ENCODE peak calls at places on chromosomes 7 and 10, in ten cellular contexts. I is B cell; E is stimulated activated CD8-positive, alpha-beta memory T cell treated with anti-CD3 and anti-CD28 coated beads, Interleukin-7, amount 100 ng/mL, for 48 hours; O is hippocampal formation; A is WTC11; T is upper lobe of left lung; C is neural crest cell; L is NCI-H1048; F is neural progenitor cell; K is HEK293T. N is an unnamed sample.
A peak's percentile ranks its signal among the peaks of the same experiment; 100 is the strongest.

GRCh38 chr7:127976056-127976455 is 55.2 kb downstream of the LRRC4 start:
- DNase-seq in E (no peak), I (no peak), K (no peak), O (no peak), A (no peak), C (peak; percentile 9), L (no peak), F (peak; percentile 77), T (peak; percentile 36), N (no peak)

GRCh38 chr7:16668978-16669377 is 23.0 kb downstream of the BZW2 start:
- DNase-seq in T (no peak), O (no peak), L (no peak), C (no peak), K (no peak), A (no peak), F (no peak), I (no peak), E (no peak), N (no peak)

GRCh38 chr7:4123823-4124222 is 558.3 kb upstream of the FOXK1 start:
- DNase-seq in O (no peak), F (no peak), K (no peak), I (no peak), A (no peak), L (no peak), E (no peak), T (no peak), C (no peak), N (no peak)

GRCh38 chr7:129665013-129665401 is 53.5 kb downstream of the NRF1 start:
- DNase-seq in L (no peak), E (no peak), O (no peak), C (no peak), I (no peak), T (peak; percentile 33), F (peak; percentile 35), A (peak; percentile 70), K (no peak), N (no peak)

GRCh38 chr7:104982773-104983619 is 31.0 kb upstream of the KMT2E start:
- DNase-seq in I (no peak), F (no peak), C (no peak), A (no peak), L (no peak), K (no peak), T (no peak), E (no peak), O (no peak), N (peak; percentile 76)

GRCh38 chr10:89666138-89666537 is 21.1 kb upstream of the PANK1 start:
- DNase-seq in C (no peak), L (no peak), E (no peak), F (no peak), T (no peak), K (no peak), O (no peak), I (no peak), A (no peak), N (no peak)

GRCh38 chr10:44206127-44206818 is 178.6 kb downstream of the CXCL12 start:
- DNase-seq in I (no peak), O (no peak), L (no peak), F (no peak), C (no peak), A (no peak), E (no peak), T (no peak), K (no peak), N (no peak)

GRCh38 chr10:121237718-121238117 is 360.5 kb downstream of the FGFR2 start:
- DNase-seq in O (no peak), K (no peak), T (no peak), E (no peak), C (no peak), A (no peak), F (no peak), L (no peak), I (no peak), N (no peak)

GRCh38 chr7:102318482-102318971 is 31.9 kb downstream of the SH2B2 start:
- DNase-seq in F (no peak), C (no peak), I (no peak), A (no peak), L (no peak), T (no peak), K (no peak), O (no peak), E (no peak), N (no peak)

N was measured in NCI-H526 treated with DMSO at 0.1 percent for 48 hours.